ENCODE peak calls at places on chromosomes 7 and 10, in nine cellular contexts. J, U, P, W, K, C, Z, D and X are unnamed samples.

GRCh38 chr10:94644352-94644751 is 39.2 kb upstream of the CYP2C18 start:
- DNase-seq in D (no peak), K (no peak), J (no peak), C (no peak), U (no peak), Z (no peak), W (no peak), P (no peak), X (no peak)

GRCh38 chr10:70672165-70672992 is at the start of gene ADAMTS14:
- DNase-seq in P (no peak), W (no peak), Z (no peak), K (no peak), C (peak), J (peak), D (peak), U (no peak), X (no peak)

GRCh38 chr10:95334793-95335120 is 44.0 kb upstream of the PDLIM1 start:
- DNase-seq in C (no peak), W (no peak), J (no peak), Z (no peak), K (no peak), P (no peak), U (no peak), D (no peak), X (no peak)

GRCh38 chr7:149879801-149880738 is 6.3 kb downstream of the ATP6V0E2 start:
- DNase-seq in P (no peak), U (no peak), Z (no peak), D (no peak), C (no peak), W (no peak), J (peak), K (no peak), X (no peak)

GRCh38 chr10:94785211-94785610 is 22.7 kb downstream of the CYP2C19 start:
- DNase-seq in Z (no peak), K (no peak), U (no peak), J (no peak), P (no peak), C (no peak), D (no peak), W (no peak), X (no peak)

GRCh38 chr10:30188567-30189253 is 129.3 kb upstream of the JCAD start:
- DNase-seq in Z (no peak), J (no peak), P (no peak), D (no peak), K (no peak), W (no peak), U (no peak), C (no peak), X (no peak)

GRCh38 chr10:27558612-27559020 is 54.5 kb downstream of the RAB18 start:
- DNase-seq in J (peak), C (peak), D (peak), U (peak), W (peak), K (peak), Z (peak), P (no peak), X (no peak)

GRCh38 chr7:143331179-143331825 is 15.4 kb downstream of the CLCN1 start:
- DNase-seq in P (no peak), K (no peak), W (peak), D (no peak), U (no peak), C (no peak), Z (peak), J (no peak), X (no peak)

GRCh38 chr10:75653761-75654160 is 222.3 kb downstream of the LRMDA start:
- DNase-seq in W (no peak), C (no peak), J (no peak), U (no peak), K (no peak), Z (no peak), D (no peak), P (no peak), X (no peak)

GRCh38 chr7:7861211-7861633 is 107.4 kb upstream of the GLCCI1 start:
- DNase-seq in U (no peak), P (no peak), J (no peak), C (no peak), W (peak), Z (peak), K (no peak), D (no peak), X (no peak)

GRCh38 chr7:52719677-52720076 is 315.8 kb upstream of the POM121L12 start:
- DNase-seq in U (no peak), J (no peak), K (no peak), Z (no peak), C (no peak), D (no peak), P (no peak), W (no peak), X (no peak)

GRCh38 chr7:73473636-73474035 is 40.1 kb downstream of the FZD9 start:
- DNase-seq in Z (no peak), K (no peak), J (no peak), U (no peak), W (no peak), D (no peak), P (no peak), C (no peak), X (no peak)

GRCh38 chr7:141210862-141211261 is 137.0 kb downstream of the TMEM178B start:
- DNase-seq in J (no peak), C (no peak), D (no peak), K (no peak), Z (no peak), P (no peak), W (no peak), U (no peak), X (no peak)
- H3K27ac ChIP-seq in J (no peak), C (no peak), D (no peak), K (no peak), Z (no peak), P (no peak), W (no peak), U (no peak), X (no peak)

DNA sequence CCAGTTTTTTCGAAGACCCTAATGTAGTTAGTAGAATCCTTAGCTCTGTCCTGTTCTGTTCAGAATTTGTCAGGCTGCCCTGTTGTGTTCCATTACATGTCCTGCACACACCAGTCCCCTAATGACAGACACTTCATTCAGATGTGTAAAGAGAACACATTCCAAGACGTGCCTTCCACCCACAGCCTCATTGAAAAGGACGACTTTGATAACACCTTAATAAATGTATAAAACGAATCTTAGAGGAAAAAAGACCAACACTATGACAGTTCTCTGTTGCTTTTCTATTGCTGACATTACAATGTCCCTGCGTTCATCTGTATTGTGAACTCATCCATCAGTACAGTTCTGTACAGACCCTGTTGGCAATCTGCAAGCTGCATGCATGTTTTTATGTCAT is 3.5 kb downstream of the LRRTM3 start:
- DNase-seq in U (no peak), J (no peak), Z (no peak), D (no peak), W (no peak), C (no peak), P (no peak), K (no peak), X (no peak)
- H3K27ac ChIP-seq in U (no peak), J (no peak), Z (no peak), D (no peak), W (no peak), C (no peak), P (no peak), K (no peak), X (no peak)

GRCh38 chr10:79298403-79299244 is 48.6 kb upstream of the PPIF start:
- DNase-seq in D (no peak), Z (peak), J (no peak), K (peak), U (no peak), W (peak), C (peak), P (peak), X (no peak)
- H3K27ac ChIP-seq in D (no peak), Z (peak), J (no peak), K (peak), U (no peak), W (peak), C (peak), P (no peak), X (no peak)

DNA sequence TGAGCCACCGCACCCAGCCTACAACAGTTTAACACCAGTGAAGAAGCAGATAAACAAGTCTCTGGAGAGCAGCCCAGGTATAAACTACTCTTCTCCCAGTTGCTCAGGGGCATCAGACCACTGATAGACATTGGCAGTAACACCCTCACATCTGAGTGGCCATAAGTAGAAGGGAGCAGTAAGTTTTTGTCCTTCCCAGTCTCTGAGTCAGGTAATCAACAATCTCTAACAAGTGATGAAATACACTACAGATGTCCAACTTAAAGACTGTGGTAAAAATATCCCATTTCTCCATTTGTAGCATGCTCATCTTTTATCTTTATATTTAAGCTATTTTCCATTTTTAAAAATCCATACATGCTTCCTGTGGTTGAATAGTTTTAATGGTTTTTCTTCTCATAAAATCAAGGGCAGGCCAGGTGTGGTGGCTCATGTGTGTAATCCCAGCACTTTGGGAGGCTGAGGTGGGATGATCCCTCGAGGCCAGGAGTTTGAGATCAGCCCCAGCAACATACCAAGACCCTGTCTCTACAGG is 78.6 kb downstream of the GSAP start:
- DNase-seq in K (no peak), W (no peak), D (no peak), U (no peak), Z (peak), J (no peak), C (no peak), P (no peak), X (no peak)
- H3K27ac ChIP-seq in K (no peak), W (no peak), D (no peak), U (no peak), Z (no peak), J (no peak), C (no peak), P (no peak), X (no peak)

GRCh38 chr10:48307584-48307983 is 1.1 kb downstream of the MAPK8 start:
- DNase-seq in U (no peak), D (no peak), Z (no peak), K (no peak), W (no peak), P (no peak), J (no peak), C (no peak), X (no peak)

GRCh38 chr10:48302515-48303476 is 3.7 kb upstream of the MAPK8 start:
- DNase-seq in J (no peak), K (no peak), U (no peak), P (no peak), Z (no peak), D (no peak), W (no peak), C (no peak), X (no peak)

GRCh38 chr10:48306265-48306869 is at the start of gene MAPK8:
- DNase-seq in P (peak), U (peak), W (peak), Z (peak), J (peak), K (peak), D (peak), C (peak), X (peak)

GRCh38 chr10:48306870-48307531 is 524 bp downstream of the MAPK8 start:
- DNase-seq in K (peak), C (peak), W (peak), J (peak), U (no peak), Z (peak), P (no peak), D (peak), X (no peak)

GRCh38 chr10:48305905-48306264 is 592 bp upstream of the MAPK8 start:
- DNase-seq in P (no peak), K (no peak), Z (no peak), W (no peak), U (no peak), C (no peak), J (no peak), D (no peak), X (no peak)
- H3K27ac ChIP-seq in P (peak), K (peak), Z (no peak), W (no peak), U (peak), C (peak), J (no peak), D (no peak), X (peak)

DNA sequence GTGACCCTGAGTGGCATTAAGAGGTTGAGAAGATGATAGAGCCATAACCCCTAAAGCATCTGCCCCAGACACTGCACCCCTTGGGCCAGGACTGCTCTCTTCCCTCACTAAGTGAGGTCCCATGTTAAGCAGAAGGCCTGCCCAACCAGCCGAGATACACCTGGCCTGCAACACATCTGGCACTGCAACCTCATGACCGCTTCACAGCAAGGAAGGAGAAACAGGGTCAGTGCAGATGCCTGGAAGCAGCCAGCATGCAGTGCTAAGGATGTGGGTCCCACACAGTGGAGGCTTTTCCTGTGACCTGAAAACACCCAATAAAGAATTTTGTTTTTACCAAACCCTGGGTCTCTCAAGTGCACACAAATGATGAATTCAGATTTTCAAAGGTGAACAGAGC is 7.4 kb downstream of the NOD1 start:
- DNase-seq in U (peak), K (peak), C (peak), W (no peak), Z (no peak), J (no peak), P (no peak), D (no peak), X (no peak)
- H3K27ac ChIP-seq in U (no peak), K (peak), C (peak), W (peak), Z (peak), J (peak), P (peak), D (no peak), X (no peak)

GRCh38 chr7:125355899-125356298 is 426.3 kb upstream of the POT1 start:
- DNase-seq in P (no peak), Z (no peak), C (no peak), W (peak), D (no peak), U (no peak), K (no peak), J (no peak), X (no peak)
- H3K27ac ChIP-seq in P (no peak), Z (no peak), C (no peak), W (peak), D (no peak), U (no peak), K (no peak), J (no peak), X (no peak)

DNA sequence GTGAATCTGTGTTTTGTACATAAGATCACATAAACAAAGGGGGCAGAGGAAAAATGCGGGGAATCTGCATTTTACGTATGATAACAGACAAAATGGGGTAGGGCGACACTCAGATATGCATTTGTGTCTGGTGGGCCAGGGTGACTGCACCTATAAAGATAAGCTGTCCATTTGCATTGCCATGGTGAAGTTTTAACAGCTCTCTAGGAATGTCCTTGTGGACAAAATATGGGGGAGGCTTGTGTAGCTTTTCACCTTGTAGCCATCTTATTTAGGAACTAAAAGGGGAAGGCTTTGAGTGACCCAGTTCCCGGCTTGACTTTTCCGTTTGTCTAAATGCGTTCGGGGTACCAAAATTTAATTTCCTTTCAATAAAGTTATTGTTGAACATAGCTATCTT is 92.4 kb upstream of the AGBL3 start:
- DNase-seq in C (no peak), U (no peak), P (no peak), W (no peak), J (no peak), D (no peak), K (no peak), Z (no peak), X (no peak)
- H3K27ac ChIP-seq in C (peak), U (no peak), P (no peak), W (no peak), J (no peak), D (no peak), K (no peak), Z (no peak), X (no peak)

GRCh38 chr7:175955-176354 is 16.4 kb upstream of the FAM20C start:
- DNase-seq in J (no peak), D (no peak), W (no peak), K (no peak), P (no peak), C (no peak), U (no peak), Z (no peak), X (no peak)
- H3K27ac ChIP-seq in J (no peak), D (no peak), W (no peak), K (no peak), P (no peak), C (no peak), U (no peak), Z (no peak), X (no peak)

GRCh38 chr7:46586406-46586805 is 665.3 kb upstream of the IGFBP3 start:
- DNase-seq in W (no peak), U (no peak), K (no peak), D (no peak), C (no peak), Z (peak), J (no peak), P (no peak), X (no peak)

GRCh38 chr7:46580756-46581155 is 659.7 kb upstream of the IGFBP3 start:
- DNase-seq in U (no peak), D (no peak), P (no peak), Z (no peak), C (no peak), W (no peak), K (no peak), J (no peak), X (no peak)

GRCh38 chr7:46581276-46581675 is 660.2 kb upstream of the IGFBP3 start:
- DNase-seq in K (no peak), Z (no peak), U (no peak), D (no peak), W (no peak), P (no peak), J (no peak), C (no peak), X (no peak)

GRCh38 chr7:46589282-46589681 is 668.2 kb upstream of the IGFBP3 start:
- DNase-seq in J (no peak), D (no peak), U (no peak), P (no peak), Z (no peak), C (no peak), K (no peak), W (no peak), X (no peak)

GRCh38 chr7:46583606-46584005 is 662.5 kb upstream of the IGFBP3 start:
- DNase-seq in D (no peak), U (no peak), J (no peak), C (no peak), W (no peak), Z (no peak), P (no peak), K (no peak), X (no peak)
- H3K27ac ChIP-seq in D (no peak), U (no peak), J (no peak), C (no peak), W (no peak), Z (no peak), P (no peak), K (no peak), X (no peak)